ENCODE peak calls at places on chromosomes 1 and 21, in four cellular contexts. Z is lung, Q is mesendoderm, A is transverse colon. G is an unnamed sample. For H3K4me1, the result is how much of the 10 kb centered on the place peaks cover.

GRCh38 chr1:227268943-227269342 is 49.3 kb downstream of the CDC42BPA start:
- DNase-seq in Z (no peak), Q (no peak), A (no peak), G (no peak)

GRCh38 chr1:93629101-93630059 is 52.3 kb downstream of the BCAR3 start:
- DNase-seq in Z (no peak), Q (peak), A (peak), G (peak)

GRCh38 chr1:214678386-214678785 is 75.4 kb downstream of the CENPF start:
- DNase-seq in Z (no peak), Q (no peak), A (no peak), G (no peak)

GRCh38 chr1:202161151-202162048 is 998 bp upstream of the PTPN7 start:
- DNase-seq in Z (no peak), Q (no peak), A (no peak), G (no peak)

GRCh38 chr1:168989985-168990384 is 116.5 kb upstream of the ATP1B1 start:
- DNase-seq in Z (no peak), Q (no peak), A (no peak), G (no peak)

GRCh38 chr1:157097692-157098091 is 1.9 kb downstream of the ETV3L start:
- DNase-seq in Z (no peak), Q (no peak), A (no peak), G (no peak)

GRCh38 chr1:10905841-10906655 is 106.4 kb upstream of the TARDBP start:
- DNase-seq in Z (no peak), Q (no peak), A (no peak), G (no peak)

GRCh38 chr1:68010094-68010493 is 40.3 kb downstream of the DIRAS3 start:
- DNase-seq in Z (no peak), Q (peak), A (no peak), G (no peak)

GRCh38 chr1:179353546-179353945 is 12.2 kb upstream of the AXDND1 start:
- DNase-seq in Z (no peak), Q (no peak), A (no peak), G (no peak)

GRCh38 chr1:200874694-200875093 is 1.9 kb downstream of the GPR25 start:
- DNase-seq in Z (peak), Q (no peak), A (no peak), G (no peak)

GRCh38 chr1:116412480-116412798 is 39.4 kb downstream of the ATP1A1 start:
- DNase-seq in Z (no peak), Q (no peak), A (no peak), G (no peak)

GRCh38 chr1:202037706-202038296 is 27.4 kb downstream of the ELF3 start:
- DNase-seq in Z (no peak), Q (no peak), A (no peak), G (no peak)

GRCh38 chr1:221039616-221040015 is 160.4 kb downstream of the HLX start:
- DNase-seq in Z (no peak), Q (peak), A (no peak), G (no peak)

GRCh38 chr1:53043271-53043670 is 18.7 kb upstream of the PODN start:
- DNase-seq in Z (no peak), Q (no peak), A (no peak), G (no peak)

GRCh38 chr1:240356568-240356967 is 255.4 kb downstream of the GREM2 start:
- DNase-seq in Z (no peak), Q (no peak), A (no peak), G (no peak)

GRCh38 chr1:81806432-81806770 is 5.7 kb downstream of the ADGRL2 start:
- DNase-seq in Z (no peak), Q (no peak), A (no peak), G (no peak)

GRCh38 chr1:91609571-91609970 is 108.9 kb downstream of the CDC7 start:
- DNase-seq in Z (no peak), Q (peak), A (no peak), G (no peak)

GRCh38 chr1:176989023-176989422 is 175.5 kb downstream of the ASTN1 start:
- DNase-seq in Z (no peak), Q (no peak), A (no peak), G (no peak)

GRCh38 chr1:232226197-232226681 is 403.7 kb downstream of the SIPA1L2 start:
- DNase-seq in Z (no peak), Q (peak), A (no peak), G (peak)

GRCh38 chr1:185315364-185316108 is 1.5 kb downstream of the IVNS1ABP start:
- DNase-seq in Z (no peak), Q (no peak), A (peak), G (no peak)

GRCh38 chr1:197526736-197527371 is 248.4 kb downstream of the DENND1B start:
- DNase-seq in Z (no peak), Q (peak), A (no peak), G (no peak)

GRCh38 chr1:21914880-21915640 is 22.1 kb downstream of the HSPG2 start:
- DNase-seq in Z (no peak), Q (no peak), A (peak), G (peak)

GRCh38 chr21:41425954-41426655 is at the start of gene MX1:
- DNase-seq in Z (peak), Q (peak), A (peak), G (peak)

GRCh38 chr1:205270764-205271163 is 43.0 kb downstream of the TMCC2 start:
- DNase-seq in Z (no peak), Q (no peak), A (no peak), G (no peak)

GRCh38 chr1:38207275-38207674 is 160.7 kb upstream of the POU3F1 start:
- DNase-seq in Z (no peak), Q (no peak), A (no peak), G (no peak)

GRCh38 chr1:244657421-244657820 is 4.5 kb downstream of the DESI2 start:
- DNase-seq in Z (no peak), Q (no peak), A (no peak), G (no peak)

GRCh38 chr1:5645929-5646328 is 346.3 kb downstream of the NPHP4 start:
- DNase-seq in Z (no peak), Q (no peak), A (no peak), G (no peak)

GRCh38 chr1:91575909-91576519 is 75.4 kb downstream of the CDC7 start:
- DNase-seq in Z (no peak), Q (no peak), A (no peak), G (no peak)

GRCh38 chr1:77347646-77348045 is 65.8 kb downstream of the AK5 start:
- DNase-seq in Z (no peak), Q (peak), A (no peak), G (no peak)

GRCh38 chr1:76668046-76668445 is 199.2 kb upstream of the ST6GALNAC5 start:
- DNase-seq in Z (no peak), Q (no peak), A (no peak), G (peak)

GRCh38 chr1:241336335-241336734 is 20.7 kb downstream of the RGS7 start:
- DNase-seq in Z (no peak), Q (no peak), A (no peak), G (no peak)

GRCh38 chr1:248611883-248612282 is 14.4 kb upstream of the OR2T10 start:
- DNase-seq in Z (no peak), Q (no peak), A (no peak), G (no peak)

GRCh38 chr1:28078680-28079626 is 9.5 kb downstream of the EYA3 start:
- DNase-seq in Z (no peak), Q (no peak), A (no peak), G (no peak)

GRCh38 chr21:42974832-42975820 is 764 bp downstream of the PKNOX1 start:
- DNase-seq in Z (peak), Q (peak), A (peak), G (peak)

GRCh38 chr1:114150016-114150415 is 3.7 kb downstream of the SYT6 start:
- DNase-seq in Z (no peak), Q (no peak), A (no peak), G (no peak)

GRCh38 chr1:114145504-114146160 is 8.0 kb downstream of the SYT6 start:
- DNase-seq in Z (no peak), Q (peak), A (no peak), G (no peak)
- H3K4me1 ChIP-seq in Z (under half), Q (under half), A (under half), G (under half)

GRCh38 chr1:13590486-13590885 is 6.9 kb downstream of the PDPN start:
- DNase-seq in Z (no peak), Q (no peak), A (no peak), G (no peak)

GRCh38 chr1:13587256-13588030 is 3.8 kb downstream of the PDPN start:
- DNase-seq in Z (no peak), Q (no peak), A (no peak), G (no peak)

GRCh38 chr1:13589403-13589802 is 5.8 kb downstream of the PDPN start:
- DNase-seq in Z (no peak), Q (no peak), A (no peak), G (no peak)

GRCh38 chr1:13585996-13586395 is 2.4 kb downstream of the PDPN start:
- DNase-seq in Z (no peak), Q (no peak), A (no peak), G (no peak)

GRCh38 chr1:13588946-13589345 is 5.3 kb downstream of the PDPN start:
- DNase-seq in Z (no peak), Q (no peak), A (no peak), G (no peak)
- H3K4me3 ChIP-seq in Z (no peak), Q (no peak), A (no peak), G (no peak)

GRCh38 chr1:230251644-230252191 is 174.4 kb downstream of the PGBD5 start:
- DNase-seq in Z (no peak), Q (no peak), A (no peak), G (no peak)
- H3K27ac ChIP-seq in Z (no peak), Q (no peak), A (no peak), G (no peak)

DNA sequence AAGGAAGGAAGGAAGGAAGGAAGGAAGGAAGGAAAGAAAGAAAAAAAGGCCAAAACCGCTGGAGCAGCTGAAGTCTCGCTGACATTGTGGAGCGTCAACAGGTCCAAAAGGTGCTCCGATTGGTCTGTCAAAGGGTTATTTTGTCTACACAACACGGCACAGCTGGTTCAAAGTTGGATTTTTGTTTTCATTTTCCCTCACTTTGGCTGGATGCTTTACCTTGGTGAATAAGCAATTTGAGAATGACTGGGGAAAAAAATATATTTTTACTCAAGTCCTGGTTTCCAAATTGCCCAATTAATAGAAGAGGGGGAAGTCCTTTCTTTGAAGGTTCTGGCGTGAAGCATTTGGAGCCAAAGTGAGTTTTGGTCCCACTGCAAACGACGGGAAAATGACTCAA is 19.3 kb upstream of the PAX7 start:
- DNase-seq in Z (no peak), Q (no peak), A (no peak), G (no peak)
- H3K4me1 ChIP-seq in Z (under half), Q (under half), A (under half), G (under half)

DNA sequence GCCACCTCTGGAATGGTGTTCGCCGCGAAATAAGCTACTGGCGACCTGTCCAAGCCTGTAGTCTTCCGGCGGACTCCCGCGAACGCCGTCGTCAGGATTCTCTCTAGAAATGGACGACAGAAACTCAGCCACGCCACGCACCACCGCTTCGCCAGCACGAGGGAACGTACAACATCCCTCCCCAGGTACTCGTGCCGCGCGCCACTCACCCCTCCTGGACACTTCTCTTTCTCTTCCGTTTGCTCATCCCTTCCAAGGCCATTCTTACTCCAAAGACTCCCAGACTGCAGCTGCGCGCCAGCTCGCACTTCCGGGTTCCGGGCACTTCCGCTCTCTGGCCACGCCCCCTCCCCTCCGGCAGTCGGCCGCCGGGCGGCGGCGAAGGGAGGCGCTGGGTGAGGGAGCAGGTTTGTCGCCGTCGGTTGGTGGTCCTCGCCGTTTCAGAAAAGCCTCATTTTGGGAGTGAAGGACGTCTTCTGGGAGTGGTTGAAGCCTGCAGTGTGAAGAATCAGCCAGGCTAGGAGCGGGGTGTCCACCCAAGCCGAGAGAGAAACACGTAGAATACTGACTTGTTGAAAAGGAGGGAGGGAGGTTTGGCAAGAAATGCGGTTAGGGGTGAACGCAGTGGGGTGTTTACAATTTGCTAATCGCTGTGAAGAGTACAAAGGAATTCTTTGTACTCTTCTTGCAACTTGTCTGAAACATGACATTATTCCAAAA is at the start of gene RBM34:
- DNase-seq in Z (peak), Q (peak), A (peak), G (peak)
- H3K4me3 ChIP-seq in Z (peak), Q (peak), A (peak), G (peak)

GRCh38 chr1:33047290-33047689 is 10.6 kb upstream of the AK2 start:
- DNase-seq in Z (no peak), Q (no peak), A (no peak), G (no peak)

GRCh38 chr1:33047839-33048305 is 11.2 kb upstream of the AK2 start:
- DNase-seq in Z (no peak), Q (no peak), A (no peak), G (no peak)

GRCh38 chr1:33043267-33044090 is 6.8 kb upstream of the AK2 start:
- DNase-seq in Z (no peak), Q (no peak), A (no peak), G (no peak)

GRCh38 chr1:33045246-33045645 is 8.6 kb upstream of the AK2 start:
- DNase-seq in Z (no peak), Q (no peak), A (peak), G (peak)

GRCh38 chr1:33045814-33046213 is 9.1 kb upstream of the AK2 start:
- DNase-seq in Z (no peak), Q (peak), A (no peak), G (no peak)
- H3K27ac ChIP-seq in Z (no peak), Q (no peak), A (peak), G (no peak)

DNA sequence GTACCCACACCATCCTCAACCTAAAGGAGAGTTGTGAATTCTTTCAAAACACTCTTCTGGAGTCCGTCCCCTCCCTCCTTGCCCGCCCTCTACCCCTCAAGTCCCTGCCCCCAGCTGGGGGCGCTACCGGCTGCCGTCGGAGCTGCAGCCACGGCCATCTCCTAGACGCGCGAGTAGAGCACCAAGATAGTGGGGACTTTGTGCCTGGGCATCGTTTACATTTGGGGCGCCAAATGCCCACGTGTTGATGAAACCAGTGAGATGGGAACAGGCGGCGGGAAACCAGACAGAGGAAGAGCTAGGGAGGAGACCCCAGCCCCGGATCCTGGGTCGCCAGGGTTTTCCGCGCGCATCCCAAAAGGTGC is 647 bp upstream of the OLIG2 start:
- DNase-seq in Z (no peak), Q (peak), A (no peak), G (no peak)
- H3K4me1 ChIP-seq in Z (under half), Q (under half), A (under half), G (under half)

GRCh38 chr21:38323721-38324591 is 67.2 kb downstream of the KCNJ15 start:
- DNase-seq in Z (no peak), Q (peak), A (no peak), G (no peak)
- H3K4me3 ChIP-seq in Z (no peak), Q (no peak), A (no peak), G (no peak)

DNA sequence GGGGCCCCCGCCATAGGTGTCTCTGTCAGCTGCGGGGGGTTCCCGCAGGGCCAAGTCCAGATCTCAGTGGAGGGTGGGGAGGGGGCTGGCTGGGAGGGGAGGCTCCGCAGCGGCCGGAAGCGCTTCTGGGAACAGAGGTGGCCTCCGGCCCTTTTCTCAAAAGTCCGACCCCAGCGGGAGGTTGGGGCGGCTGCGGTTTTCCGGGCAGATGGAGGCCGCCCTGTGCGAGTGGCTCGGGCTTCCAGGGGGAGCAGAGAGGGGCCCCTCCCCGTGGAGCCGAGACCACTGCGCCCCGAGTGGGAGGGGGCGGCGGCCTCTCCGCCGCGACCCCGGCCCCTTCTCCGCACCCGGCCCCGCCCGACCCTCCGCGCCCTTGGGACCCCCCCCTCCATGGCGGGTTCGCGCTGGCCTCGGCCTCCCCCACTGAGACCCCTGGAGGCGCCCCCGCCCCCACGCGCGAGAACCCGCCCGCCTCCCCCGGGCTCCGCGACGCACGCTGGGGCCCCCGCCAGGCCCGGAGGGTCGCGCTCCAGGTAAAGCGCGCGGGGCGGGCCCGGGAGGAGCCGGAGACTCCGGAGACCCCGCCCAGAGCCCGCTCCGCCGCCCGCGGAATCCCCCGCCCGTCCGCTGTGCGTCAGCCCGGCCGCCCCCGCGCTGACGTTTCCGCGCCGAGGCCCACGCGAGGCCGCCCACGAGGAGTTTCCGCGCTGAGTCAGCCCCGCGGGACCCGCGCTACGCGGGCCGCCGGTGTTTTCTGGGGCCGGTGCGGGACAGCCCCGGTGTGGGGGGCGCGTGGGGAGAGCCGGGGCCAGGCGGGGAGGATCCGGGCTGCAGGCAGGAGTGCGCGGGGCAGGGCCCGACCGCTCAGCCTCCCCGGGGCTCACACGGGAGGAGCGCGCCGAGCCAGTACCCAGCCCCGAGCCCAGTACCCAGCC is 5.2 kb downstream of the TNFRSF18 start:
- DNase-seq in Z (no peak), Q (peak), A (peak), G (peak)
- H3K27ac ChIP-seq in Z (no peak), Q (no peak), A (peak), G (no peak)

G was measured in thyroid gland.